ENCODE peak calls at places on chromosomes 1 and 21, in four cellular contexts. R, X, W and O are unnamed samples.

GRCh38 chr21:45571641-45572040 is 29.4 kb upstream of the SLC19A1 start:
- DNase-seq in R (no peak), X (no peak), W (no peak), O (no peak)

GRCh38 chr1:180195916-180196315 is 34.1 kb upstream of the LHX4 start:
- DNase-seq in R (no peak), X (no peak), W (no peak), O (no peak)

GRCh38 chr1:1614204-1614953 is 921 bp upstream of the MIB2 start:
- DNase-seq in R (no peak), X (no peak), W (no peak), O (no peak)

GRCh38 chr1:26127235-26128163 is 15.9 kb downstream of the PDIK1L start:
- DNase-seq in R (no peak), X (no peak), W (no peak), O (no peak)

GRCh38 chr21:44572959-44573583 is 458 bp upstream of the KRTAP10-4 start:
- DNase-seq in R (no peak), X (no peak), W (no peak), O (no peak)

GRCh38 chr1:11648732-11649158 is 5.5 kb downstream of the FBXO2 start:
- DNase-seq in R (peak; percentile 62), X (peak; percentile 35), W (no peak), O (no peak)

GRCh38 chr21:39952265-39952664 is 85.0 kb downstream of the PCP4 start:
- DNase-seq in R (peak; percentile 80), X (no peak), W (no peak), O (no peak)

GRCh38 chr1:117061986-117062415 is 1.9 kb downstream of the TTF2 start:
- DNase-seq in R (no peak), X (no peak), W (no peak), O (no peak)

GRCh38 chr1:26784023-26784871 is 3.5 kb upstream of the PIGV start:
- DNase-seq in R (peak; percentile 26), X (no peak), W (peak; percentile 49), O (no peak)

GRCh38 chr1:13764533-13764932 is 64.5 kb downstream of the PRDM2 start:
- DNase-seq in R (peak; percentile 76), X (no peak), W (no peak), O (no peak)

GRCh38 chr1:109083923-109084322 is 6.6 kb upstream of the TMEM167B start:
- DNase-seq in R (no peak), X (no peak), W (no peak), O (no peak)

GRCh38 chr21:41290106-41290799 is 26.3 kb upstream of the FAM3B start:
- DNase-seq in R (no peak), X (no peak), W (no peak), O (no peak)

GRCh38 chr1:24619376-24619775 is 23.7 kb upstream of the SRRM1 start:
- DNase-seq in R (no peak), X (no peak), W (no peak), O (no peak)

GRCh38 chr1:23118957-23119792 is 49.5 kb downstream of the LUZP1 start:
- DNase-seq in R (no peak), X (no peak), W (no peak), O (no peak)

GRCh38 chr1:80706526-80706925 is 1094.2 kb upstream of the ADGRL2 start:
- DNase-seq in R (peak; percentile 74), X (no peak), W (no peak), O (no peak)

GRCh38 chr1:156903328-156904091 is 10.0 kb downstream of the PEAR1 start:
- DNase-seq in R (no peak), X (no peak), W (no peak), O (no peak)

GRCh38 chr1:223504741-223505140 is 111.5 kb downstream of the CCDC185 start:
- DNase-seq in R (no peak), X (no peak), W (no peak), O (no peak)

GRCh38 chr1:56477164-56478111 is 101.9 kb downstream of the PLPP3 start:
- DNase-seq in R (peak; percentile 79), X (no peak), W (peak; percentile 69), O (no peak)

GRCh38 chr21:33071878-33072306 is 2.0 kb downstream of the OLIG1 start:
- DNase-seq in R (peak; percentile 59), X (no peak), W (no peak), O (no peak)

GRCh38 chr1:43545686-43546387 is 15.2 kb downstream of the PTPRF start:
- DNase-seq in R (peak; percentile 97), X (no peak), W (peak; percentile 95), O (peak; percentile 88)

GRCh38 chr1:153796786-153797659 is 21.8 kb downstream of the SLC27A3 start:
- DNase-seq in R (peak; percentile 83), X (peak; percentile 88), W (peak; percentile 80), O (no peak)

GRCh38 chr1:174956976-174957375 is 42.8 kb upstream of the CACYBP start:
- DNase-seq in R (no peak), X (no peak), W (no peak), O (no peak)

GRCh38 chr21:33762798-33763572 is 120.7 kb downstream of the ITSN1 start:
- DNase-seq in R (no peak), X (no peak), W (no peak), O (no peak)

GRCh38 chr1:93362237-93362636 is 16.5 kb downstream of the DR1 start:
- DNase-seq in R (no peak), X (no peak), W (no peak), O (no peak)

GRCh38 chr1:189438808-189439207 is 1038.9 kb downstream of the BRINP3 start:
- DNase-seq in R (no peak), X (no peak), W (no peak), O (no peak)

GRCh38 chr1:200518524-200518923 is 102.0 kb downstream of the KIF14 start:
- DNase-seq in R (no peak), X (no peak), W (no peak), O (no peak)

GRCh38 chr1:153678519-153679336 is at the start of gene NPR1:
- DNase-seq in R (peak; percentile 49), X (no peak), W (no peak), O (no peak)

GRCh38 chr1:107750364-107750959 is 214.5 kb downstream of the VAV3 start:
- DNase-seq in R (peak; percentile 82), X (peak; percentile 78), W (peak; percentile 42), O (peak; percentile 45)

GRCh38 chr1:197948926-197949899 is 32.0 kb downstream of the LHX9 start:
- DNase-seq in R (no peak), X (no peak), W (no peak), O (no peak)

GRCh38 chr1:119453021-119453420 is 38.1 kb downstream of the HSD3B2 start:
- DNase-seq in R (no peak), X (no peak), W (no peak), O (no peak)

GRCh38 chr1:88985033-88985432 is 7.4 kb downstream of the KYAT3 start:
- DNase-seq in R (no peak), X (no peak), W (no peak), O (no peak)

GRCh38 chr1:20078166-20078565 is 8.2 kb downstream of the PLA2G5 start:
- DNase-seq in R (no peak), X (peak; percentile 74), W (no peak), O (no peak)

GRCh38 chr1:160338580-160338979 is 4.5 kb downstream of the COPA start:
- DNase-seq in R (no peak), X (no peak), W (no peak), O (no peak)

GRCh38 chr21:43997766-43998742 is 14.1 kb upstream of the TRAPPC10 start:
- DNase-seq in R (no peak), X (no peak), W (no peak), O (no peak)

GRCh38 chr1:161952603-161953172 is 71.0 kb downstream of the OLFML2B start:
- DNase-seq in R (no peak), X (no peak), W (no peak), O (no peak)
- H3K9me3 ChIP-seq in R (no peaks in the 10 kb centered on the region), X (no peaks in the 10 kb centered on the region), W (no peaks in the 10 kb centered on the region), O (no peaks in the 10 kb centered on the region)

DNA sequence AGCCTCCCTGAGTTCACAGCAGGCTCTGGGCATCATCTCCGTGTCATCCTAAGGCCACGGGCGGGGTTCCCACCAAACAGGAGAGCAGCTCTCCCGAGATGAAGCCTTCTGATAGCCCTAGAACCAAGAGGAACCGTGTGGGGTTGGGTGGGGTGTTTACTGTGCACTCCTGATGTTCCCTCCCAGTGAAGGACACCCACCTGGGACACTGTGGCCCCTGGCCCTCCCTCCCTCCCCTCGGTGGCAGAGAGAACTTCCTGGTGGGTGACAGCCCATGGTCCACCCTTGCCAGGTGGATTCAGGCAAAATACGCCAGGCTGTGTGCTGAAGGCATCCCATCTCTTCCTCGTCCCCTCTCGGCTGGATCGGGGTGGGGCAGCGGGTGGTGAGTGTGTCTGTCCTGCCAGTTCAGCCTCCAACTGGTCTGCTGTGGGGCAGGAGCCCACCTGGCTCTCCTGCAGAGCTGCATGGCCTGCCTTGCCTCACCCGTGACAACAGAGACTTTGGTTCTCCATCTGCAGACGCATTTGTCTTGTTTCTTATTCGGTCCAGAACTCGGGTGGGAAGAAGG is 15.6 kb upstream of the C1orf174 start:
- DNase-seq in R (no peak), X (no peak), W (peak; percentile 3), O (no peak)
- H3K9me3 ChIP-seq in R (no peaks in the 10 kb centered on the region), X (no peaks in the 10 kb centered on the region), W (no peaks in the 10 kb centered on the region), O (peaks cover 12% of the 10 kb centered on the region)

GRCh38 chr1:211752951-211753486 is 77.5 kb downstream of the LPGAT1 start:
- DNase-seq in R (no peak), X (no peak), W (no peak), O (no peak)
- H3K9me3 ChIP-seq in R (peaks cover 3% of the 10 kb centered on the region), X (peaks cover 3% of the 10 kb centered on the region), W (peaks cover 2% of the 10 kb centered on the region), O (no peaks in the 10 kb centered on the region)

GRCh38 chr1:234230414-234230862 is 142.8 kb upstream of the COA6 start:
- DNase-seq in R (no peak), X (no peak), W (no peak), O (no peak)
- H3K9me3 ChIP-seq in R (no peaks in the 10 kb centered on the region), X (no peaks in the 10 kb centered on the region), W (no peaks in the 10 kb centered on the region), O (no peaks in the 10 kb centered on the region)

GRCh38 chr1:39310015-39310414 is 105.5 kb downstream of the MACF1 start:
- DNase-seq in R (no peak), X (no peak), W (no peak), O (no peak)
- H3K9me3 ChIP-seq in R (no peaks in the 10 kb centered on the region), X (no peaks in the 10 kb centered on the region), W (no peaks in the 10 kb centered on the region), O (no peaks in the 10 kb centered on the region)

DNA sequence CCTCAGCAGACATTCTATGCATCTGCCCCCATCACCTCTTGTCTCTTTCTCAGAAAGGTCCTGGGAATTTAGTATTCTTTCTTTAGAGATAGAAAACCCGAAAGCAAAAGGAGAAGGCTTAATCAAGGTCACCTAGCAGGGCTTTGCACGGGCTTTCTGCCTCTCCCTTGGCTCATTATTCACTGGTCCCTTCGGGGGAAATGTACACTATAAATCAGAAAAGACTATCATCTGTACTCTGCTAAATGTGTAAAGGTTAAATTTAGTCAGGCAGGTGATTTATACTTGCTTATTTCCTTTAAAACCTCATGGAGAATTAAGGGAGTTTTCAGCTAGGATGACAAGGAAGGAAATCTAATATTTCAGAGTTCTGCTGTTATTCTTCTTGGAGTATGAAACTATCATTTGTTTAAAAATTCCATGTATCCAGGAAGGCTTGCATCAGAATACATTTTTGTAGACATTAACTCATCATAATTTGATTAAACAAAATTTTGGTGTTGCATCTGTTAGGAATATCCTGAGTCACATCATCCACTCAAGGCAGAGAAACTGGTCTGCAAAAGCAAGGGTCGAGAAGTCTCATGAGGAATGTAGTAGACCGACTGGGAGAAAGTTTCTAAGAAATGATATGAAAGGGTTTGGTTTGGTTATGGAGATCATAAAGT is 124.6 kb downstream of the GABPA start:
- DNase-seq in R (no peak), X (no peak), W (no peak), O (no peak)
- H3K9me3 ChIP-seq in R (no peaks in the 10 kb centered on the region), X (no peaks in the 10 kb centered on the region), W (no peaks in the 10 kb centered on the region), O (no peaks in the 10 kb centered on the region)

DNA sequence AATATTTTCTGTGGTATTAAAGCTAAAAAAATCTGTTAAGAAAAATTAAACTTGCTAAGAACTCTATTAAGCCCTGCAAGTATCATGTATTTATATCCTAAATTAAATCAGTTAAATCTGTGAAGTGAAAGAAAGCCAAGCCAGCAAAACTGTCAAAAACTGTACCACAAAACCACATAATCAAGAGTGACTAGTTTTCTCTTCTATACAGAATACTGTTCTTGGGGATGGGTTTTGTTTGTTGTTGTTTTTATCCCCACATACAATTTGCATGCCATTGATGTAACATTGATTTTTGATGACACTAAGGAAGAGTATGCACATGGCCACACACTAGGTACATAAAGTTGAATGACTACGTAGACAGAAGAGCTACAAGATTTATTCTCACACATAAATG is 20.4 kb downstream of the DPH5 start:
- DNase-seq in R (no peak), X (no peak), W (no peak), O (no peak)
- H3K9me3 ChIP-seq in R (no peaks in the 10 kb centered on the region), X (no peaks in the 10 kb centered on the region), W (no peaks in the 10 kb centered on the region), O (no peaks in the 10 kb centered on the region)